ENCODE peak calls at places on chromosome 17, in nine cellular contexts. V is neural crest cell, W is epithelial cell of proximal tubule, P is progenitor cell of endocrine pancreas, K is dorsolateral prefrontal cortex, Y is GM20000, H is stomach, E is cardiac fibroblast, F is lower lobe of right lung. B is an unnamed sample.

GRCh38 chr17:82985973-82986372 is 93.4 kb upstream of the METRNL start:
- DNase-seq in V (peak; percentile 24), W (no peak), P (no peak), K (peak; percentile 35), Y (peak; percentile 56), H (peak; percentile 38), E (no peak), F (peak; percentile 51), B (peak; percentile 60)

GRCh38 chr17:1802429-1802828 is 27.3 kb downstream of the SMYD4 start:
- DNase-seq in V (no peak), W (no peak), P (no peak), K (no peak), Y (no peak), H (no peak), E (no peak), F (no peak), B (no peak)

GRCh38 chr17:63291243-63291642 is 154.9 kb downstream of the CYB561 start:
- DNase-seq in V (no peak), W (no peak), P (no peak), K (no peak), Y (no peak), H (no peak), E (no peak), F (no peak), B (no peak)

GRCh38 chr17:15161395-15161794 is 103.7 kb downstream of the PMP22 start:
- DNase-seq in V (no peak), W (no peak), P (no peak), K (no peak), Y (no peak), H (no peak), E (no peak), F (no peak), B (no peak)

GRCh38 chr17:77457572-77458201 is 316.9 kb downstream of the SEC14L1 start:
- DNase-seq in V (no peak), W (no peak), P (no peak), K (no peak), Y (no peak), H (no peak), E (no peak), F (no peak), B (no peak)

GRCh38 chr17:10702574-10702973 is 5.2 kb downstream of the ADPRM start:
- DNase-seq in V (no peak), W (no peak), P (no peak), K (no peak), Y (no peak), H (no peak), E (peak; percentile 55), F (no peak), B (no peak)

GRCh38 chr17:39122982-39123381 is 28.5 kb downstream of the PLXDC1 start:
- DNase-seq in V (no peak), W (no peak), P (no peak), K (no peak), Y (no peak), H (no peak), E (no peak), F (no peak), B (no peak)

GRCh38 chr17:40358323-40359038 is 6.1 kb downstream of the GJD3 start:
- DNase-seq in V (peak; percentile 98), W (no peak), P (peak; percentile 88), K (peak; percentile 91), Y (peak; percentile 94), H (peak; percentile 94), E (peak; percentile 93), F (peak; percentile 94), B (peak; percentile 95)

GRCh38 chr17:62650587-62650986 is 23.1 kb downstream of the MRC2 start:
- DNase-seq in V (no peak), W (no peak), P (no peak), K (no peak), Y (no peak), H (no peak), E (no peak), F (peak; percentile 12), B (no peak)

GRCh38 chr17:18183334-18184142 is at the start of gene ALKBH5:
- DNase-seq in V (peak; percentile 96), W (peak; percentile 96), P (peak; percentile 94), K (peak; percentile 97), Y (peak; percentile 99), H (peak; percentile 98), E (peak; percentile 100), F (peak; percentile 98), B (peak; percentile 97)

GRCh38 chr17:45131616-45132301 is 556 bp downstream of the PLCD3 start:
- DNase-seq in V (peak; percentile 84), W (no peak), P (peak; percentile 71), K (peak; percentile 59), Y (peak; percentile 64), H (peak; percentile 48), E (peak; percentile 31), F (peak; percentile 68), B (peak; percentile 87)

GRCh38 chr17:20156196-20157077 is 147.3 kb downstream of the SPECC1 start:
- DNase-seq in V (no peak), W (no peak), P (peak; percentile 42), K (no peak), Y (peak; percentile 72), H (peak; percentile 49), E (peak; percentile 61), F (peak; percentile 67), B (peak; percentile 67)

GRCh38 chr17:39763046-39763800 is 25.5 kb downstream of the GRB7 start:
- DNase-seq in V (no peak), W (no peak), P (no peak), K (no peak), Y (no peak), H (no peak), E (peak; percentile 16), F (no peak), B (no peak)

GRCh38 chr17:75433223-75433622 is 23.2 kb upstream of the TMEM94 start:
- DNase-seq in V (no peak), W (no peak), P (no peak), K (no peak), Y (no peak), H (no peak), E (no peak), F (no peak), B (no peak)

GRCh38 chr17:75428775-75429469 is 23.4 kb upstream of the GRB2 start:
- DNase-seq in V (no peak), W (no peak), P (no peak), K (no peak), Y (no peak), H (no peak), E (peak; percentile 84), F (no peak), B (no peak)

GRCh38 chr17:75430159-75430748 is 24.8 kb upstream of the GRB2 start:
- DNase-seq in V (no peak), W (peak; percentile 76), P (peak; percentile 16), K (no peak), Y (no peak), H (no peak), E (peak; percentile 34), F (no peak), B (peak; percentile 34)
- TF ChIP-seq CTCF in V (no peak), W (no peak), P (no peak), K (no peak), Y (no peak), H (no peak), E (no peak), F (no peak), B (no peak)

DNA sequence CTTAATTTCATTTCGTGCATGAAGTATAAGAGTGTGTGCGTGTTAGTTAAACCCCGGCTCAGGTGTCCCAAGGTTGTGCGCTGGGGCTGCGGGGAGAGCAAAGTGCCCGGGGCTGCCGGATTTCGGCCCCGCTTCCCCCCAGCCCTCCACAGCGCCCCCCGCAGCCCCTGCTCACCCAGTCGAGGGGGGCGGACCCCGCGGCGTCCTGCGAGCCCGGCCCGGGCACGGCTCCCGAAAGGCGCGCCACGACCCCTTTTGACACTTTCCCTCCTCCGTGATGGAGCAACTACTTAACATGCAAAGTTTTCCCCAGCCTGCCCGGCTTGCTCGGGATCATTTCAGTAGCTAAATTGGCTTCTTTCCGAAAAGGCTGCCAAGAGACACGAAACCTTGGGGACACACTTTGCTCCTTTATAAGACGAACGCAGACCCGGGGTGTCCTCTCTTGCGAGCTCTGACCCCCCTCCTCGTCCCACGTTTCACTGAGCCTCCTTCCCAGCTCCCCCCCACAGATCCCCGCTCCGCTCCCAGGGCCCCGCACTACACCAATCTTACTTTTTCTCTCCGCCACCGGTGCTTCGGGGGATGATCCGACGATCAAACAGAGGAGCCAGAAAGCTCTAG is 589 bp downstream of the C17orf58 start:
- DNase-seq in V (no peak), W (no peak), P (peak; percentile 22), K (peak; percentile 56), Y (peak; percentile 52), H (peak; percentile 28), E (no peak), F (no peak), B (peak; percentile 60)
- TF ChIP-seq CTCF in V (no peak), W (no peak), P (peak; percentile 24), K (no peak), Y (no peak), H (no peak), E (no peak), F (peak; percentile 12), B (no peak)

DNA sequence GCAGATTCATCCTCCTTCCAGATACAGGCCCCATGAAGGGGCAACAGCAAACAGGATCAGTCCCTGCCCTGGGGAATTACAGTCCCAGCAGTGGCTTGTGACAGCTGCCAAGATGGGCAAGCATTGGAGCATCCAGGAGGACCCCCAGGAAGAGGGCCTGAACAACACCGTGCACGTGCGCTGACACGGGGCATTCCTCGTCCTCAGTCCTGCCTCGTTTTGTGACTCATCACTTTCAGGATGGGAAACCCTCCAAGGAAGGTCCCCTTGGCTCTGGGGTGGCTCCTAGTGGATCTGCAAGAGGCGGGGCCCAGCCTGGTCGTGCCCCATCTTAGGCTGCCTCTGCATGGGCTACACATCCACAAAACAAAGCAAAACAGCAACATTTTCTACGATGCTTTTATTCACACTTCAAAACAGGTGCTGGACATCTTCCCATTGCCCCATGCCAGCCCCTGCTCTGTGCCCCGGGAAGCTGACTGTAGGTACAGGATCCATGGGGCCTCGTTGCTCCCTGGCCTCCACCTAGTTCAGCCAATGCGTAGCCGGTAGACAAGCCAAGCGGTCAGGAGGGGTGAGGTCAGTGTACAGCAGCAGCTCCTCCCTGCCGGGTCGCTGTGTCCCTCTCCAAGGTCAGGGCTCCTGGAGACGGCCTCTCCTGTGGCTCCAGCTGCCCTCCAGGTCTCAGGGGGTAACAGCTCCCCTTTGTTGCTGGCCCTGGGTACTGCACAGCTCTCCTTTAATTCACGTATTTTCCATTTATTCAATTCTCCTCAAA is 32.3 kb downstream of the ACTG1 start:
- DNase-seq in V (no peak), W (no peak), P (no peak), K (no peak), Y (no peak), H (no peak), E (peak; percentile 73), F (no peak), B (no peak)
- TF ChIP-seq CTCF in V (no peak), W (peak; percentile 15), P (no peak), K (no peak), Y (no peak), H (no peak), E (peak; percentile 15), F (no peak), B (no peak)

DNA sequence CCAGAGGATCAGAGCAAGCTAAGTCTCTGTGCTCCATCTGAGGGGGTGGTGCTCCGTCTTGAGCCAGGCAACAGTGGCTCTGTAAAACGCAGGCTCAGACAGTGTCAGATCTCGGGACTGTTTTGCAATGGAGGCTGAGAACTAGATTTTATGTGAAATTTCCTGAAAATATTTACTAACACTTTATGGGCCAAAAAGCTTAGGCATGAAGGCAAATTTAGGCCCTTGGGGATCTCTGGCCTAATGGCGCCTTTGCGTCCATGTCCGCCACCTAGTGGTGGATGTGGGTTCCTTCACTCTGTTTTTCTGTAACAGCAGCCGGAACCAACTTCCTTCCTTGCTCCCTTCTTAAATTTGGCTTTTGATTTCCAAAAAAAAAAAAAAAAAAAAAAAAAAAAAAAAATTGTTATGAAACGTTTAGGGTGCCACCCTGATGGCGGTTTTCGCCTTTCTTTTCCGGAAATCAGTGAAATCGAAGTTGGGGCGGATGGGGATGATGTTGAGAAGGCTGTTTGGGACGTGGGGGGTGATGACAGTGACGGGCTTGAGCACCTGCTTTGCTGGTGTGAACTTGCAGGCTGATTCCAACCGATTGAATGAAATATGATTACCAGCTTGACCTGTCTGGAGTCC is 14.0 kb upstream of the ELAC2 start:
- DNase-seq in V (peak; percentile 45), W (no peak), P (peak; percentile 26), K (peak; percentile 46), Y (peak; percentile 64), H (peak; percentile 53), E (peak; percentile 73), F (peak; percentile 58), B (peak; percentile 48)
- TF ChIP-seq CTCF in V (peak; percentile 81), W (peak; percentile 86), P (peak; percentile 81), K (peak; percentile 64), Y (peak; percentile 67), H (peak; percentile 52), E (peak; percentile 85), F (peak; percentile 85), B (peak; percentile 76)